ENCODE peak calls at places on chromosomes 12 and 14, in ten cellular contexts. Z, P, S, V, M, C, U, Q, B and I are unnamed samples.

GRCh38 chr14:61925043-61925442 is 162.8 kb downstream of the SNAPC1 start:
- DNase-seq in S (no peak), C (peak), V (peak), Q (no peak), M (no peak), B (no peak), P (no peak), U (no peak), Z (peak), I (peak)

GRCh38 chr14:101591121-101591520 is 29.8 kb downstream of the DIO3 start:
- DNase-seq in Q (peak), V (no peak), C (no peak), M (no peak), B (no peak), S (no peak), U (no peak), P (no peak), Z (no peak), I (no peak)

GRCh38 chr14:58131386-58131785 is 20.6 kb downstream of the ARMH4 start:
- DNase-seq in M (peak), C (no peak), Z (no peak), U (no peak), B (no peak), P (peak), V (no peak), Q (no peak), S (no peak), I (no peak)

GRCh38 chr12:55728185-55728931 is 451 bp downstream of the CD63 start:
- DNase-seq in Z (peak), Q (peak), B (peak), U (peak), S (peak), C (no peak), V (peak), M (peak), P (peak), I (peak)

GRCh38 chr12:95390192-95390591 is 83.8 kb upstream of the METAP2 start:
- DNase-seq in C (no peak), M (no peak), V (no peak), P (no peak), U (no peak), S (no peak), Z (no peak), B (no peak), Q (no peak), I (no peak)

GRCh38 chr14:72094844-72095582 is 162.8 kb downstream of the RGS6 start:
- DNase-seq in S (no peak), B (no peak), C (no peak), Q (no peak), M (no peak), U (no peak), P (no peak), V (no peak), Z (no peak), I (no peak)

GRCh38 chr14:22977684-22978486 is 4.5 kb downstream of the AJUBA start:
- DNase-seq in V (no peak), U (peak), S (peak), Z (peak), B (peak), P (no peak), M (peak), Q (peak), C (no peak), I (peak)

GRCh38 chr14:85252011-85252410 is 277.9 kb upstream of the FLRT2 start:
- DNase-seq in V (no peak), P (no peak), S (no peak), M (no peak), B (no peak), Z (peak), Q (no peak), U (no peak), C (no peak), I (no peak)

GRCh38 chr14:104989951-104990303 is 4.3 kb downstream of the CLBA1 start:
- DNase-seq in P (no peak), U (peak), Z (no peak), C (no peak), Q (no peak), V (no peak), S (no peak), B (no peak), M (no peak), I (no peak)

GRCh38 chr14:32473476-32473875 is 144.4 kb downstream of the AKAP6 start:
- DNase-seq in P (peak), U (no peak), C (no peak), Z (no peak), S (no peak), B (peak), V (no peak), Q (peak), M (no peak), I (peak)

GRCh38 chr12:16187684-16188083 is 89.8 kb downstream of the SLC15A5 start:
- DNase-seq in Z (no peak), Q (no peak), C (no peak), S (no peak), B (no peak), P (no peak), V (no peak), M (no peak), U (no peak), I (no peak)

GRCh38 chr14:105153739-105154475 is 14.7 kb downstream of the JAG2 start:
- DNase-seq in M (no peak), V (no peak), P (no peak), U (no peak), S (no peak), Z (no peak), Q (no peak), C (no peak), B (no peak), I (peak)

GRCh38 chr12:50839032-50839431 is 3.7 kb upstream of the TMPRSS12 start:
- DNase-seq in B (no peak), M (no peak), P (no peak), U (no peak), Q (no peak), S (no peak), C (no peak), Z (no peak), V (no peak), I (no peak)

GRCh38 chr12:75600146-75600545 is 88.7 kb upstream of the KRR1 start:
- DNase-seq in Q (no peak), C (no peak), U (no peak), S (no peak), V (no peak), P (no peak), B (no peak), Z (no peak), M (no peak), I (no peak)

GRCh38 chr14:93011650-93012317 is 88.8 kb downstream of the CHGA start:
- DNase-seq in Z (no peak), S (no peak), V (no peak), U (peak), P (no peak), C (no peak), Q (no peak), M (no peak), B (no peak), I (peak)

GRCh38 chr12:93106910-93107309 is 177.8 kb upstream of the EEA1 start:
- DNase-seq in M (no peak), V (no peak), C (no peak), Z (no peak), Q (no peak), U (no peak), B (no peak), S (no peak), P (no peak), I (no peak)

GRCh38 chr12:51874013-51874412 is 13.9 kb upstream of the ANKRD33 start:
- DNase-seq in V (no peak), C (no peak), Z (no peak), M (no peak), P (no peak), S (no peak), U (no peak), Q (no peak), B (no peak), I (no peak)

GRCh38 chr14:100895411-100895810 is 8.1 kb downstream of the RTL1 start:
- DNase-seq in V (no peak), M (no peak), C (no peak), U (peak), S (no peak), B (no peak), Q (no peak), Z (no peak), P (no peak), I (no peak)

DNA sequence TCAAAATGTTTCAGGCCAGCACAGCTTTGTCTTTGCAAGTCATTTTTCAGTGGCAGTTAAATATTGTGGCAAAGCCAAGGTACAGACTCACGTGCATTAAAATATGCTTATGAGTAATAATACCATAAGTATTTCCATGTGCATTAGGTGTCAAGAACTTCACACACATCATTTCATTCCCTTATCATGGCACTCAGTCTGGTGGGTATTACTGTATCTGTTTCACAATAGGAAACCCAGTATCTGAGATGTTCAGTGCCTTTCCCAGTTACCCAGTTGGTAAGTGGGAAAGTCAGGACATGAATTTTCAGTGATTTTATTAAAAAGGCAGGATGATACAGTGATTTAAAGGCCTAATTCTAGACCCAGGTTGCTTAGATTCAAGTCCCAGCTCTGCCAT is 52.9 kb downstream of the IFNG start:
- DNase-seq in B (no peak), M (no peak), C (no peak), Q (no peak), P (no peak), U (no peak), Z (no peak), S (no peak), V (no peak), I (no peak)
- TF ChIP-seq POLR2A in B (no peak), M (no peak), C (no peak), Q (no peak), P (no peak), U (no peak), Z (no peak), S (no peak), V (no peak), I (no peak)

GRCh38 chr14:88554458-88555286 is at the start of gene PTPN21:
- DNase-seq in V (peak), P (peak), U (peak), C (no peak), B (peak), Z (peak), S (peak), M (peak), Q (peak), I (peak)
- TF ChIP-seq CTCF in V (no peak), P (no peak), U (no peak), C (no peak), B (no peak), Z (no peak), S (no peak), M (no peak), Q (no peak), I (no peak)

GRCh38 chr12:120903818-120904773 is at the start of gene SPPL3:
- DNase-seq in U (peak), C (peak), Z (peak), P (peak), S (peak), Q (peak), V (peak), M (peak), B (peak), I (peak)
- TF ChIP-seq POLR2A in U (peak), C (peak), Z (peak), P (peak), S (peak), Q (peak), V (peak), M (peak), B (no peak), I (peak)

GRCh38 chr12:107519906-107520859 is 165.4 kb upstream of the PWP1 start:
- DNase-seq in V (peak), C (no peak), Z (no peak), S (no peak), U (no peak), Q (no peak), B (no peak), M (no peak), P (no peak), I (no peak)

GRCh38 chr12:107523760-107524558 is 161.6 kb upstream of the PWP1 start:
- DNase-seq in U (no peak), P (no peak), V (no peak), S (no peak), Q (no peak), B (no peak), Z (no peak), C (no peak), M (no peak), I (no peak)

GRCh38 chr12:107521826-107522355 is 163.7 kb upstream of the PWP1 start:
- DNase-seq in U (no peak), P (no peak), B (no peak), M (no peak), V (no peak), Q (no peak), S (no peak), C (no peak), Z (no peak), I (no peak)

GRCh38 chr12:107525063-107525718 is 160.4 kb upstream of the PWP1 start:
- DNase-seq in M (no peak), V (no peak), S (no peak), P (no peak), B (no peak), Z (no peak), U (no peak), Q (no peak), C (no peak), I (no peak)

DNA sequence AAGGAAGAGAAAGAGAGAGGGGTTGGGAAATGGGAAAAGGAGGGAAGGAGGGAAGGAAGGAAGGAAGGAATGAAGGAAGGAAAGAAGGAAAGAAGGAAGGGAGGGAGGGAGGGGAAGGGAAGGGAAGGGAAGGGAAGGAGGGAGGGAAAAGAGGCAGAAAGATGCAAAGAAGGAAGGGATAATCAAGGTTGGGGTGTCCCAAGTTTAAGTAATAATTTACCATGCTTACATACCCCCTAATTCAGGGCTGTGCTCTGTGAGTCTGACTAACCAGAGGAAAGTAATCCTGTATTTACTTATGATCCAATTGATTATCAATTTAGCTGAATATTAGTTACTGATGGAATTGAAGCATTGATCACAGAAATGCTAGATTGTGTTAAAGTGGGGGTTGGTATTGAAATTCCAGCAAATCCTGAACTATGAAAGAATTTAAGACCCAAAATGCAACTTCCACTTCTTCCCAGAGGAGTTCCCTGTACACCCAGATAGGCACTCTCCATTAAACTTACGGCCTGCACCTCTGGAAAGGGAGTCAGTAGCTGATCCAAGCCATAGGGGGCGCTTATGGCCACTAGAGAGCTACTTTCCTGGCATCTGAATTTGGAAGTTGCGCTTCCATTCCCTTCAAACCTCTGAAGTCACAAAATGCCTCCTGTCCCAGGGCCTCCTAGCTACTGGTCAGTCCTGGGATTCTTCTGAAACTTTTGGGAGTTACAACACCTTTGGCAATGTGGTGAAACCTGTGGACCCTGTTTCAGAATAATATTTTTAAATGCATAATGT is 162.7 kb upstream of the PWP1 start:
- DNase-seq in Q (no peak), Z (no peak), B (no peak), V (peak), M (peak), C (no peak), U (no peak), P (no peak), S (no peak), I (no peak)
- TF ChIP-seq CTCF in Q (no peak), Z (no peak), B (no peak), V (peak), M (peak), C (peak), U (peak), P (no peak), S (peak), I (no peak)

GRCh38 chr12:45988259-45988658 is 2.1 kb downstream of the SCAF11 start:
- DNase-seq in U (no peak), Z (no peak), C (no peak), B (no peak), M (no peak), S (no peak), P (no peak), Q (no peak), V (no peak), I (no peak)
- TF ChIP-seq POLR2A in U (no peak), Z (no peak), C (no peak), B (no peak), M (no peak), S (no peak), P (no peak), Q (no peak), V (no peak), I (no peak)

GRCh38 chr14:40218282-40218941 is 786.2 kb upstream of the FBXO33 start:
- DNase-seq in B (no peak), C (no peak), P (no peak), M (no peak), S (no peak), Q (no peak), U (no peak), Z (no peak), V (peak), I (no peak)

GRCh38 chr14:40219032-40219431 is 786.8 kb upstream of the FBXO33 start:
- DNase-seq in B (no peak), Z (no peak), M (no peak), P (no peak), Q (no peak), U (no peak), S (no peak), V (no peak), C (no peak), I (no peak)

GRCh38 chr14:40221428-40221827 is 789.2 kb upstream of the FBXO33 start:
- DNase-seq in C (no peak), Z (no peak), B (no peak), M (no peak), Q (no peak), U (no peak), V (no peak), S (no peak), P (no peak), I (no peak)

DNA sequence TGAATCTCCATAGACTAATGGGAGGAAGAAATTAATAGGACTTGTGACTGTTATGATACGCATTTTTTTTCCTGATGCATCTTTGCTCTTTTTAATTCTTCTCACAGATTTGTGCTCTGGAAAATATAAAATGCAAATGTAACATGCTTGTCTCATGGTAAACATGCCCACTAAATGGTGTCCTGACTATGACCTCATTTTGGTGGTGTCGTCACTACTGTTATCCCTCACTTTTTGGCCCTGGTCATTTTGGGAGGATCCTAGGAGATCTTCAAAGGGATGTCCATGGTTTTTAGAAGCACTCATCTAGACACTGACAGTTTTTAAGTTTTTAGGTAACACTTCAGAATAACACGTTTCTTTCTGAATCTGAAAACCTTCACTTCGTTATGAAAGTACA is 790.8 kb upstream of the FBXO33 start:
- DNase-seq in B (no peak), M (no peak), Q (no peak), P (no peak), V (no peak), C (no peak), U (no peak), S (no peak), Z (no peak), I (no peak)
- TF ChIP-seq CTCF in B (no peak), M (no peak), Q (no peak), P (no peak), V (no peak), C (no peak), U (no peak), S (no peak), Z (no peak), I (no peak)

DNA sequence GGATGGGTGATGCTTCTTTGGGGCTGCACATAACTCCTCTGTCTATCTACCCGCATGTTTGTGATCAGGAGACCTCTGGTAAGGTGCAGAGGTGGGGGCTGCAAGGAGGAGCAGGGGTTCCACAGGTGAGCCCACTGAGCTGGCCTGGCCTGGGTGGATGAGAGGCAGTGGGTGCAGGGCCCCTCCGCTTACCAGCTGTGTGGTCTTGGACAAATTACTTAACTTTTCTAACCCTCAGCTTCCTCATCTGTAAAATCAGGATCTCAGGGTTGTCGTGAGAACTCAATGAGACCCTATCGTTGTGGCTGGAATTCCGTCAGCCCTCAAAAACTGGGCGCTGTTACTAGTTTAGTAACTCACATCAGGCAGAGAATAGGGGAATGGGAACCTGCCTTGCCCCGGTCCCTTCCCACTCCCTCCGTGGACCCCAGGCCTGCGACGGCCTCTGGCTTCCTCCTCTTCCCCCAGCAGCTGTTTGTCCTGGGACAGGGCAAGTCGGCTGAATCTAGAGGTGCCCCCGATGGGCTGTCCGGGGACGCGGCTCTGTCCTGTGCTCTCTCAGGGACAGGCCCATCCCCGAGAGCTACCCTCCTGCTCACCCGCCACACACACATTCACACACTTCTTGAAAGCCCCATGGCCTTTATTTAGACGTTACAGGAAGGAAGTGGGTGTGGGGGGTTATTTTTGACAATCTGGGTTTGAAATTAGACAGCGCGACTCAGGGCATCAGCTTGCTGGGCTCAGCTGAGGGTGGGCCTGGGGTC is 7.6 kb downstream of the PTPN6 start:
- DNase-seq in S (no peak), V (peak), Z (no peak), B (peak), C (no peak), M (no peak), U (peak), P (no peak), Q (no peak), I (no peak)
- TF ChIP-seq POLR2A in S (no peak), V (peak), Z (no peak), B (no peak), C (no peak), M (no peak), U (peak), P (no peak), Q (no peak), I (no peak)